ENCODE peak calls at places on chromosomes 13 and 19, in five cellular contexts. I is thoracic aorta, D is body of pancreas, L is osteocyte, H is brain microvascular endothelial cell. Z is an unnamed sample.
A peak's percentile ranks its signal among the peaks of the same experiment; 100 is the strongest.

GRCh38 chr13:31037874-31038475 is 105.5 kb downstream of the TEX26 start:
- DNase-seq in L (peak; percentile 71), D (no peak), H (no peak), I (no peak), Z (no peak)

GRCh38 chr19:30253581-30253996 is 118.6 kb upstream of the ZNF536 start:
- DNase-seq in D (no peak), L (no peak), H (no peak), I (no peak), Z (no peak)

GRCh38 chr19:7544626-7545025 is 9.1 kb downstream of the PNPLA6 start:
- DNase-seq in D (no peak), L (no peak), I (no peak), H (no peak), Z (no peak)

GRCh38 chr13:27824121-27824520 is 31.8 kb downstream of the GSX1 start:
- DNase-seq in L (no peak), I (no peak), H (no peak), D (no peak), Z (no peak)

GRCh38 chr13:29369060-29369743 is 226.3 kb downstream of the SLC7A1 start:
- DNase-seq in H (peak; percentile 11), I (no peak), D (no peak), L (no peak), Z (no peak)

GRCh38 chr19:29836409-29836825 is 24.6 kb downstream of the CCNE1 start:
- DNase-seq in I (no peak), L (no peak), H (no peak), D (no peak), Z (peak; percentile 23)

GRCh38 chr19:48152552-48152951 is 17.6 kb downstream of the LIG1 start:
- DNase-seq in D (peak; percentile 69), I (no peak), L (no peak), H (peak; percentile 84), Z (no peak)

GRCh38 chr19:952680-953500 is 27.1 kb downstream of the ARID3A start:
- DNase-seq in L (no peak), I (no peak), H (no peak), D (peak; percentile 47), Z (no peak)

GRCh38 chr13:45773236-45773635 is 71.1 kb downstream of the CBY2 start:
- DNase-seq in I (no peak), L (no peak), H (no peak), D (no peak), Z (no peak)

GRCh38 chr19:47471733-47472457 is at the start of gene SLC8A2:
- DNase-seq in L (peak; percentile 90), D (peak; percentile 83), H (peak; percentile 75), I (peak; percentile 58), Z (no peak)

GRCh38 chr13:113077953-113078894 is 27.4 kb upstream of the F7 start:
- DNase-seq in I (no peak), L (no peak), D (no peak), H (no peak), Z (peak; percentile 57)

GRCh38 chr19:33434886-33435705 is 61.6 kb downstream of the CEBPG start:
- DNase-seq in I (no peak), D (no peak), H (peak; percentile 8), L (no peak), Z (no peak)

GRCh38 chr13:93847162-93847561 is 620.6 kb downstream of the GPC6 start:
- DNase-seq in H (peak; percentile 77), L (no peak), I (no peak), D (no peak), Z (no peak)

GRCh38 chr19:35124098-35125060 is 8.8 kb downstream of the FXYD3 start:
- DNase-seq in I (peak; percentile 82), D (peak; percentile 91), L (no peak), H (peak; percentile 81), Z (peak; percentile 97)

GRCh38 chr13:81874681-81875661 is 1534.0 kb upstream of the SPRY2 start:
- DNase-seq in I (no peak), H (no peak), L (no peak), D (no peak), Z (no peak)

GRCh38 chr19:47445937-47446402 is 25.7 kb downstream of the SLC8A2 start:
- DNase-seq in H (no peak), I (no peak), D (peak; percentile 33), L (no peak), Z (no peak)

GRCh38 chr13:67063036-67063435 is 167.1 kb downstream of the PCDH9 start:
- DNase-seq in L (no peak), H (no peak), D (no peak), I (no peak), Z (no peak)

GRCh38 chr13:34114581-34114980 is 296.6 kb downstream of the RFC3 start:
- DNase-seq in L (no peak), H (no peak), I (no peak), D (no peak), Z (no peak)

GRCh38 chr13:24223341-24224231 is 63.1 kb downstream of the SPATA13 start:
- DNase-seq in L (no peak), H (no peak), I (no peak), D (no peak), Z (no peak)

GRCh38 chr13:90956036-90956435 is 391.5 kb upstream of the MIR17HG start:
- DNase-seq in H (no peak), D (no peak), I (no peak), L (no peak), Z (no peak)

GRCh38 chr19:38004505-38005223 is 97.7 kb downstream of the SIPA1L3 start:
- DNase-seq in I (peak; percentile 71), H (peak; percentile 98), L (peak; percentile 90), D (peak; percentile 40), Z (peak; percentile 94)

GRCh38 chr19:41325947-41326706 is 16.2 kb downstream of the CCDC97 start:
- DNase-seq in L (peak; percentile 89), H (peak; percentile 88), I (no peak), D (no peak), Z (no peak)

GRCh38 chr13:33018886-33019285 is 2.7 kb downstream of the KL start:
- DNase-seq in H (no peak), D (no peak), I (no peak), L (no peak), Z (no peak)

GRCh38 chr19:6126335-6126974 is 9.0 kb upstream of the ACSBG2 start:
- DNase-seq in H (peak; percentile 41), I (no peak), D (no peak), L (no peak), Z (no peak)

GRCh38 chr13:27825153-27825552 is 32.9 kb downstream of the GSX1 start:
- DNase-seq in H (no peak), L (no peak), D (no peak), I (no peak), Z (no peak)

GRCh38 chr19:28971011-28971410 is 241.9 kb downstream of the UQCRFS1 start:
- DNase-seq in L (no peak), D (no peak), H (no peak), I (no peak), Z (no peak)

GRCh38 chr13:42474954-42475353 is 99.0 kb upstream of the TNFSF11 start:
- DNase-seq in H (peak; percentile 99), I (no peak), L (no peak), D (no peak), Z (no peak)

GRCh38 chr19:23440207-23440606 is 44.9 kb upstream of the ZNF91 start:
- DNase-seq in L (no peak), D (no peak), H (no peak), I (no peak), Z (no peak)

GRCh38 chr13:59946924-59947323 is 216.8 kb downstream of the DIAPH3 start:
- DNase-seq in I (no peak), H (no peak), D (no peak), L (no peak), Z (no peak)

GRCh38 chr13:31208554-31209122 is 8.9 kb downstream of the B3GLCT start:
- DNase-seq in I (no peak), H (no peak), D (no peak), L (no peak), Z (no peak)

GRCh38 chr19:33677745-33678426 is 56.1 kb downstream of the CHST8 start:
- DNase-seq in H (no peak), L (no peak), I (no peak), D (no peak), Z (peak; percentile 45)

GRCh38 chr19:2392366-2392765 is 32.3 kb downstream of the TMPRSS9 start:
- DNase-seq in L (no peak), D (no peak), I (no peak), H (no peak), Z (no peak)

GRCh38 chr13:106919638-106920037 is 351.7 kb upstream of the ARGLU1 start:
- DNase-seq in I (peak; percentile 2), H (peak; percentile 89), L (no peak), D (no peak), Z (no peak)

GRCh38 chr19:30682576-30683536 is 310.7 kb downstream of the ZNF536 start:
- DNase-seq in D (peak; percentile 77), H (peak; percentile 73), I (peak; percentile 14), L (peak; percentile 90), Z (no peak)

GRCh38 chr19:31085125-31085524 is 264.1 kb downstream of the TSHZ3 start:
- DNase-seq in H (no peak), I (no peak), L (no peak), D (no peak), Z (no peak)

GRCh38 chr19:1017115-1017905 is 3.6 kb downstream of the TMEM259 start:
- DNase-seq in H (no peak), D (peak; percentile 63), I (no peak), L (no peak), Z (no peak)

Z was measured in suprapubic skin.